ENCODE peak calls at places on chromosomes 3 and 15, in six cellular contexts. One of them, this sample, is unnamed.

GRCh38 chr15:55823191-55823670 is 80.3 kb upstream of the PRTG start:
- DNase-seq in RWPE2: no peak
- DNase-seq in stomach: no peak
- DNase-seq in heart right ventricle: peak; percentile 19
- DNase-seq in psoas muscle: no peak
- DNase-seq in fibroblast of lung: peak; percentile 94
- DNase-seq in this sample: no peak

GRCh38 chr3:29466442-29466841 is 185.6 kb downstream of the RBMS3 start:
- DNase-seq in stomach: no peak
- DNase-seq in RWPE2: no peak
- DNase-seq in heart right ventricle: no peak
- DNase-seq in psoas muscle: no peak
- DNase-seq in fibroblast of lung: no peak
- DNase-seq in this sample: no peak

GRCh38 chr3:150798122-150798618 is 35.2 kb upstream of the SIAH2 start:
- DNase-seq in psoas muscle: no peak
- DNase-seq in RWPE2: no peak
- DNase-seq in fibroblast of lung: no peak
- DNase-seq in heart right ventricle: no peak
- DNase-seq in stomach: peak; percentile 35
- DNase-seq in this sample: no peak

GRCh38 chr15:58535337-58535736 is 103.5 kb downstream of the LIPC start:
- DNase-seq in stomach: no peak
- DNase-seq in RWPE2: no peak
- DNase-seq in heart right ventricle: no peak
- DNase-seq in psoas muscle: no peak
- DNase-seq in fibroblast of lung: no peak
- DNase-seq in this sample: no peak

GRCh38 chr15:39767921-39768320 is 14.7 kb downstream of the FSIP1 start:
- DNase-seq in RWPE2: no peak
- DNase-seq in stomach: no peak
- DNase-seq in heart right ventricle: no peak
- DNase-seq in psoas muscle: no peak
- DNase-seq in fibroblast of lung: no peak
- DNase-seq in this sample: no peak

GRCh38 chr15:66027268-66027806 is 158.0 kb downstream of the RAB11A start:
- DNase-seq in heart right ventricle: no peak
- DNase-seq in psoas muscle: no peak
- DNase-seq in stomach: peak; percentile 63
- DNase-seq in fibroblast of lung: peak; percentile 2
- DNase-seq in RWPE2: peak; percentile 93
- DNase-seq in this sample: no peak

GRCh38 chr3:143081844-143082778 is 37.5 kb upstream of the CHST2 start:
- DNase-seq in stomach: no peak
- DNase-seq in heart right ventricle: no peak
- DNase-seq in psoas muscle: no peak
- DNase-seq in fibroblast of lung: no peak
- DNase-seq in RWPE2: no peak
- DNase-seq in this sample: no peak

GRCh38 chr3:14254812-14255702 is 76.4 kb downstream of the LSM3 start:
- DNase-seq in RWPE2: no peak
- DNase-seq in psoas muscle: no peak
- DNase-seq in heart right ventricle: no peak
- DNase-seq in fibroblast of lung: no peak
- DNase-seq in stomach: no peak
- DNase-seq in this sample: no peak

GRCh38 chr15:32956006-32956405 is 238.2 kb downstream of the GREM1 start:
- DNase-seq in RWPE2: no peak
- DNase-seq in psoas muscle: no peak
- DNase-seq in fibroblast of lung: peak; percentile 96
- DNase-seq in heart right ventricle: no peak
- DNase-seq in stomach: no peak
- DNase-seq in this sample: no peak

GRCh38 chr3:12194209-12194608 is 35.5 kb upstream of the TIMP4 start:
- DNase-seq in fibroblast of lung: peak; percentile 98
- DNase-seq in RWPE2: no peak
- DNase-seq in heart right ventricle: no peak
- DNase-seq in stomach: no peak
- DNase-seq in psoas muscle: no peak
- DNase-seq in this sample: no peak

GRCh38 chr3:14434541-14435151 is 32.2 kb downstream of the SLC6A6 start:
- DNase-seq in stomach: peak; percentile 85
- DNase-seq in RWPE2: no peak
- DNase-seq in heart right ventricle: peak; percentile 44
- DNase-seq in psoas muscle: peak; percentile 79
- DNase-seq in fibroblast of lung: no peak
- DNase-seq in this sample: peak; percentile 82

GRCh38 chr3:175778994-175779393 is 919.9 kb downstream of the NAALADL2 start:
- DNase-seq in stomach: no peak
- DNase-seq in RWPE2: no peak
- DNase-seq in psoas muscle: no peak
- DNase-seq in heart right ventricle: no peak
- DNase-seq in fibroblast of lung: no peak
- DNase-seq in this sample: no peak

GRCh38 chr3:44648564-44649229 is at the start of gene ZNF35:
- DNase-seq in fibroblast of lung: peak; percentile 93
- DNase-seq in psoas muscle: peak; percentile 78
- DNase-seq in stomach: peak; percentile 75
- DNase-seq in heart right ventricle: peak; percentile 83
- DNase-seq in RWPE2: peak; percentile 83
- DNase-seq in this sample: peak; percentile 87

GRCh38 chr3:7144696-7145308 is 283.9 kb downstream of the GRM7 start:
- DNase-seq in stomach: no peak
- DNase-seq in RWPE2: no peak
- DNase-seq in heart right ventricle: no peak
- DNase-seq in psoas muscle: no peak
- DNase-seq in fibroblast of lung: no peak
- DNase-seq in this sample: no peak

GRCh38 chr15:57156210-57156887 is 220.0 kb upstream of the CGNL1 start:
- DNase-seq in psoas muscle: no peak
- DNase-seq in stomach: no peak
- DNase-seq in fibroblast of lung: no peak
- DNase-seq in heart right ventricle: no peak
- DNase-seq in RWPE2: no peak
- DNase-seq in this sample: no peak

GRCh38 chr3:14685204-14685603 is 10.3 kb downstream of the C3orf20 start:
- DNase-seq in psoas muscle: no peak
- DNase-seq in fibroblast of lung: no peak
- DNase-seq in stomach: no peak
- DNase-seq in heart right ventricle: no peak
- DNase-seq in RWPE2: no peak
- DNase-seq in this sample: no peak

GRCh38 chr15:75145027-75145841 is 56.4 kb upstream of the C15orf39 start:
- DNase-seq in fibroblast of lung: no peak
- DNase-seq in psoas muscle: no peak
- DNase-seq in heart right ventricle: no peak
- DNase-seq in RWPE2: peak; percentile 74
- DNase-seq in stomach: no peak
- DNase-seq in this sample: no peak

GRCh38 chr15:29090617-29091466 is 178.8 kb downstream of the NSMCE3 start:
- DNase-seq in heart right ventricle: no peak
- DNase-seq in fibroblast of lung: peak; percentile 28
- DNase-seq in psoas muscle: no peak
- DNase-seq in RWPE2: peak; percentile 56
- DNase-seq in stomach: no peak
- DNase-seq in this sample: no peak

GRCh38 chr3:176767385-176767784 is 429.9 kb downstream of the TBL1XR1 start:
- DNase-seq in RWPE2: no peak
- DNase-seq in heart right ventricle: no peak
- DNase-seq in psoas muscle: no peak
- DNase-seq in stomach: peak; percentile 28
- DNase-seq in fibroblast of lung: peak; percentile 41
- DNase-seq in this sample: no peak

GRCh38 chr3:190424478-190425439 is 24.9 kb downstream of the TMEM207 start:
- DNase-seq in heart right ventricle: peak; percentile 18
- DNase-seq in stomach: peak; percentile 33
- DNase-seq in fibroblast of lung: peak; percentile 83
- DNase-seq in RWPE2: peak; percentile 40
- DNase-seq in psoas muscle: peak; percentile 25
- DNase-seq in this sample: peak; percentile 71

GRCh38 chr15:57647071-57647790 is 55.5 kb downstream of the MYZAP start:
- DNase-seq in stomach: no peak
- DNase-seq in fibroblast of lung: no peak
- DNase-seq in RWPE2: no peak
- DNase-seq in psoas muscle: no peak
- DNase-seq in heart right ventricle: no peak
- DNase-seq in this sample: no peak

GRCh38 chr3:141643391-141643790 is 94.7 kb upstream of the RNF7 start:
- DNase-seq in stomach: no peak
- DNase-seq in heart right ventricle: no peak
- DNase-seq in RWPE2: no peak
- DNase-seq in psoas muscle: no peak
- DNase-seq in fibroblast of lung: no peak
- DNase-seq in this sample: no peak
- H3K4me3 ChIP-seq in stomach: no peak overlapping the region
- H3K4me3 ChIP-seq in heart right ventricle: no peak overlapping the region
- H3K4me3 ChIP-seq in RWPE2: no peak overlapping the region
- H3K4me3 ChIP-seq in psoas muscle: no peak overlapping the region
- H3K4me3 ChIP-seq in fibroblast of lung: no peak overlapping the region
- H3K4me3 ChIP-seq in this sample: no peak overlapping the region

GRCh38 chr15:70702584-70702983 is 60.8 kb downstream of the UACA start:
- DNase-seq in stomach: no peak
- DNase-seq in psoas muscle: no peak
- DNase-seq in RWPE2: no peak
- DNase-seq in heart right ventricle: no peak
- DNase-seq in fibroblast of lung: no peak
- DNase-seq in this sample: no peak
- H3K27ac ChIP-seq in stomach: peak overlapping the region; percentile 75
- H3K27ac ChIP-seq in psoas muscle: peak overlapping the region; percentile 85
- H3K27ac ChIP-seq in RWPE2: peak overlapping the region; percentile 35
- H3K27ac ChIP-seq in heart right ventricle: peak overlapping the region; percentile 70
- H3K27ac ChIP-seq in fibroblast of lung: peak overlapping the region; percentile 63
- H3K27ac ChIP-seq in this sample: peak overlapping the region; percentile 1

GRCh38 chr3:133763797-133764734 is 17.9 kb downstream of the TF start:
- DNase-seq in fibroblast of lung: peak; percentile 23
- DNase-seq in heart right ventricle: peak; percentile 68
- DNase-seq in RWPE2: no peak
- DNase-seq in psoas muscle: no peak
- DNase-seq in stomach: no peak
- DNase-seq in this sample: no peak
- H3K27me3 ChIP-seq in fibroblast of lung: no peaks in the 10 kb centered on the region
- H3K27me3 ChIP-seq in heart right ventricle: no peaks in the 10 kb centered on the region
- H3K27me3 ChIP-seq in RWPE2: peaks cover 16% of the 10 kb centered on the region
- H3K27me3 ChIP-seq in psoas muscle: no peaks in the 10 kb centered on the region
- H3K27me3 ChIP-seq in stomach: no peaks in the 10 kb centered on the region
- H3K27me3 ChIP-seq in this sample: no peaks in the 10 kb centered on the region

DNA sequence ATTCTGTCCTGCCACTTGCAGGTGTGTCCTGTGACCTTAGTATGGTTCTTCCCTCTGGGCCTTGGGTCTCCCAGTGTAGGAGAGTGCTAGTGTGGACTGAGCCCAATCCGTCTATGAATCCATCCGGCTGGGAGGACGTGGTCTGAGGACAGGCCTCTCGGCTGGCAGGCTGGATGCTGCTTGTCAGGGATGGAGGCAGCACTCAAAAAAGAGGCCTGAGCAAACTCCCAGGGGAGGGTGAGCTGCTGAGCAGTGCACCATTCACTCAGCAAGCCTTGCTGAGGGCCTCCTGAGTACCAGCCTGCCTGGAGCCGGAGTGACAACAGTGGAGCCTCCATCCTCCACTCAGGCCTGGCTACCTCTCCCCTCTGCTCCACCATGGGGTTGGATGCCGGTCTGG is 1.7 kb upstream of the DUSP7 start:
- DNase-seq in fibroblast of lung: no peak
- DNase-seq in heart right ventricle: no peak
- DNase-seq in RWPE2: no peak
- DNase-seq in psoas muscle: no peak
- DNase-seq in stomach: no peak
- DNase-seq in this sample: no peak
- H3K4me3 ChIP-seq in fibroblast of lung: no peak overlapping the region
- H3K4me3 ChIP-seq in heart right ventricle: no peak overlapping the region
- H3K4me3 ChIP-seq in RWPE2: no peak overlapping the region
- H3K4me3 ChIP-seq in psoas muscle: no peak overlapping the region
- H3K4me3 ChIP-seq in stomach: no peak overlapping the region
- H3K4me3 ChIP-seq in this sample: no peak overlapping the region

DNA sequence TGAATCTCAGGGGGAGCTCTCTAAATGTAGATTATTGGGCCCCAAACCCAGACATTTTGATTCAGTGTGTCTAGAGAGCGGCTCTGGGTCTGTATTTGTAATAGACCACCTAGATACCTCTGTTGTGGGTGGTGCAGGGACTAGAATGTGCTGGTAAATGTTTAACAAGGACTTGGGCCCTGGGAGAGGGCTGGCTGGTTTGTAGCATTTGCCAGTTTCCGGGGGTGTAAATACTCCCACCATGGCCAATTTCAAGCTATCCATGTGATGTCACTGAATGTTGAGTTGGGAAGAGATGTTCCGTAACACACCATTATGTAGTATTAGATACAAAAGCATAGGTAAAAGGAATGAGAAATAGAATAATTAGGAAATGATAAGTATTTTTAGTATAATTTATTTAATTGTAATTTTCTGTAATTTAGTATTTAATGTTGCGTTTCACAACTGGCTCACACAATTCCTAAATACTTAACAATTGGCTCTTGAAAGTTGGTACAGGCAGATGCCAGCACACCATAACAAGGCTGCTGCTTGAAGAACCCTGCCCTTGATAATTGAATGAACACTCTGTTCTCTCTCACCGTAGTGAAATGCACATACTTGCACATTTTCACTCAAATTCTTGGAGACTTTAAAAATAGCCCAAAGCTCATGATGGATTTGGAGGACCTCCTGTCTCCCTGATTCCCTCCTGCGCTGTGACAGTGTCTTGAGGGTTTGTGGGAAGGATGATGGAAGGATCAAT is 359.2 kb upstream of the PROK2 start:
- DNase-seq in fibroblast of lung: no peak
- DNase-seq in RWPE2: no peak
- DNase-seq in stomach: no peak
- DNase-seq in heart right ventricle: no peak
- DNase-seq in psoas muscle: no peak
- DNase-seq in this sample: no peak
- H3K27ac ChIP-seq in fibroblast of lung: no peak overlapping the region
- H3K27ac ChIP-seq in RWPE2: no peak overlapping the region
- H3K27ac ChIP-seq in stomach: no peak overlapping the region
- H3K27ac ChIP-seq in heart right ventricle: no peak overlapping the region
- H3K27ac ChIP-seq in psoas muscle: no peak overlapping the region
- H3K27ac ChIP-seq in this sample: no peak overlapping the region

GRCh38 chr15:101001056-101001455 is 81.9 kb downstream of the LRRK1 start:
- DNase-seq in psoas muscle: no peak
- DNase-seq in heart right ventricle: no peak
- DNase-seq in stomach: no peak
- DNase-seq in RWPE2: no peak
- DNase-seq in fibroblast of lung: no peak
- DNase-seq in this sample: no peak
- H3K27me3 ChIP-seq in psoas muscle: no peaks in the 10 kb centered on the region
- H3K27me3 ChIP-seq in heart right ventricle: no peaks in the 10 kb centered on the region
- H3K27me3 ChIP-seq in stomach: no peaks in the 10 kb centered on the region
- H3K27me3 ChIP-seq in RWPE2: no peaks in the 10 kb centered on the region
- H3K27me3 ChIP-seq in fibroblast of lung: no peaks in the 10 kb centered on the region
- H3K27me3 ChIP-seq in this sample: no peaks in the 10 kb centered on the region